ENCODE peak calls at places on chromosome 18, in six cellular contexts. E is cardiac fibroblast; I is activated CD4-positive, alpha-beta T cell treated with anti-CD3 and anti-CD28 coated beads for 1 hour; N is hippocampal formation; W is stimulated activated CD4-positive, alpha-beta T cell treated with anti-CD3 and anti-CD28 coated beads, TNF-alpha, amount 100 ng/mL, for 4 hours; Y is H7. P is an unnamed sample.

GRCh38 chr18:46174317-46175039 is 70.3 kb downstream of the HAUS1 start:
- DNase-seq in E (peak), I (peak), N (no peak), W (peak), Y (peak), P (peak)

GRCh38 chr18:39841133-39842041 is 2113.6 kb upstream of the PIK3C3 start:
- DNase-seq in E (peak), I (no peak), N (peak), W (no peak), Y (peak), P (peak)

GRCh38 chr18:58117685-58118403 is 73.8 kb downstream of the NEDD4L start:
- DNase-seq in E (peak), I (no peak), N (no peak), W (no peak), Y (no peak), P (no peak)

GRCh38 chr18:11497585-11497984 is 111.8 kb upstream of the SLC35G4 start:
- DNase-seq in E (peak), I (no peak), N (no peak), W (no peak), Y (no peak), P (no peak)

GRCh38 chr18:72375628-72376027 is 168.5 kb downstream of the CBLN2 start:
- DNase-seq in E (no peak), I (no peak), N (no peak), W (no peak), Y (no peak), P (no peak)

GRCh38 chr18:51614967-51615571 is 417.6 kb upstream of the MEX3C start:
- DNase-seq in E (peak), I (no peak), N (no peak), W (no peak), Y (no peak), P (no peak)

GRCh38 chr18:62288669-62289016 is 36.5 kb upstream of the TNFRSF11A start:
- DNase-seq in E (no peak), I (no peak), N (no peak), W (no peak), Y (no peak), P (no peak)

GRCh38 chr18:28439870-28440269 is 262.9 kb upstream of the CDH2 start:
- DNase-seq in E (peak), I (no peak), N (no peak), W (no peak), Y (no peak), P (no peak)

GRCh38 chr18:72555983-72556382 is 11.8 kb upstream of the CBLN2 start:
- DNase-seq in E (no peak), I (no peak), N (no peak), W (no peak), Y (no peak), P (no peak)

GRCh38 chr18:7272268-7273049 is 41.6 kb downstream of the LRRC30 start:
- DNase-seq in E (peak), I (no peak), N (peak), W (no peak), Y (peak), P (peak)